ENCODE peak calls at places on chromosomes 4 and X, in five cellular contexts. One of them, this sample, is unnamed. For H3K4me1, the result is how much of the 10 kb centered on the place peaks cover.

GRCh38 chrX:66021758-66022741 is 17.8 kb downstream of the VSIG4 start:
- DNase-seq in IMR-90: no peak
- DNase-seq in H1: no peak
- DNase-seq in HepG2: no peak
- DNase-seq in K562: no peak
- DNase-seq in this sample: no peak

GRCh38 chr4:119627267-119628190 is 1.1 kb downstream of the PDE5A start:
- DNase-seq in IMR-90: peak
- DNase-seq in H1: peak
- DNase-seq in HepG2: no peak
- DNase-seq in K562: peak
- DNase-seq in this sample: peak

GRCh38 chrX:16042980-16043379 is 80.4 kb upstream of the GRPR start:
- DNase-seq in IMR-90: no peak
- DNase-seq in H1: no peak
- DNase-seq in HepG2: no peak
- DNase-seq in K562: no peak
- DNase-seq in this sample: no peak

GRCh38 chr4:112145820-112146813 is 863 bp downstream of the FAM241A start:
- DNase-seq in IMR-90: peak
- DNase-seq in H1: no peak
- DNase-seq in HepG2: no peak
- DNase-seq in K562: peak
- DNase-seq in this sample: peak

GRCh38 chrX:17860811-17861495 is at the start of gene RAI2:
- DNase-seq in IMR-90: no peak
- DNase-seq in H1: no peak
- DNase-seq in HepG2: no peak
- DNase-seq in K562: peak
- DNase-seq in this sample: no peak

GRCh38 chr4:83486457-83487129 is 1.7 kb upstream of the ABRAXAS1 start:
- DNase-seq in IMR-90: no peak
- DNase-seq in H1: no peak
- DNase-seq in HepG2: peak
- DNase-seq in K562: no peak
- DNase-seq in this sample: no peak

GRCh38 chrX:8724176-8724757 is 7.7 kb downstream of the ANOS1 start:
- DNase-seq in IMR-90: no peak
- DNase-seq in H1: no peak
- DNase-seq in HepG2: no peak
- DNase-seq in K562: no peak
- DNase-seq in this sample: peak

GRCh38 chrX:15645266-15645665 is 19.3 kb downstream of the CLTRN start:
- DNase-seq in IMR-90: no peak
- DNase-seq in H1: no peak
- DNase-seq in HepG2: no peak
- DNase-seq in K562: no peak
- DNase-seq in this sample: no peak

GRCh38 chrX:115030635-115031034 is 13.2 kb upstream of the IL13RA2 start:
- DNase-seq in IMR-90: no peak
- DNase-seq in H1: no peak
- DNase-seq in HepG2: no peak
- DNase-seq in K562: no peak
- DNase-seq in this sample: no peak

GRCh38 chr4:107893171-107894137 is 37.9 kb upstream of the CYP2U1 start:
- DNase-seq in IMR-90: peak
- DNase-seq in H1: no peak
- DNase-seq in HepG2: no peak
- DNase-seq in K562: no peak
- DNase-seq in this sample: no peak

GRCh38 chr4:158941321-158941720 is 161.6 kb upstream of the RAPGEF2 start:
- DNase-seq in IMR-90: no peak
- DNase-seq in H1: no peak
- DNase-seq in HepG2: no peak
- DNase-seq in K562: no peak
- DNase-seq in this sample: no peak

GRCh38 chrX:124223524-124223923 is 108.9 kb upstream of the TEX13D start:
- DNase-seq in IMR-90: no peak
- DNase-seq in H1: no peak
- DNase-seq in HepG2: no peak
- DNase-seq in K562: no peak
- DNase-seq in this sample: no peak

GRCh38 chr4:1104647-1105046 is 8.7 kb downstream of the RNF212 start:
- DNase-seq in IMR-90: no peak
- DNase-seq in H1: no peak
- DNase-seq in HepG2: no peak
- DNase-seq in K562: no peak
- DNase-seq in this sample: no peak

GRCh38 chrX:43744284-43744683 is 88.2 kb downstream of the MAOA start:
- DNase-seq in IMR-90: no peak
- DNase-seq in H1: no peak
- DNase-seq in HepG2: no peak
- DNase-seq in K562: no peak
- DNase-seq in this sample: no peak

GRCh38 chr4:142846729-142847606 is 867 bp upstream of the INPP4B start:
- DNase-seq in IMR-90: no peak
- DNase-seq in H1: no peak
- DNase-seq in HepG2: peak
- DNase-seq in K562: no peak
- DNase-seq in this sample: peak

GRCh38 chr4:20354120-20354519 is 102.4 kb downstream of the SLIT2 start:
- DNase-seq in IMR-90: no peak
- DNase-seq in H1: no peak
- DNase-seq in HepG2: no peak
- DNase-seq in K562: no peak
- DNase-seq in this sample: no peak

DNA sequence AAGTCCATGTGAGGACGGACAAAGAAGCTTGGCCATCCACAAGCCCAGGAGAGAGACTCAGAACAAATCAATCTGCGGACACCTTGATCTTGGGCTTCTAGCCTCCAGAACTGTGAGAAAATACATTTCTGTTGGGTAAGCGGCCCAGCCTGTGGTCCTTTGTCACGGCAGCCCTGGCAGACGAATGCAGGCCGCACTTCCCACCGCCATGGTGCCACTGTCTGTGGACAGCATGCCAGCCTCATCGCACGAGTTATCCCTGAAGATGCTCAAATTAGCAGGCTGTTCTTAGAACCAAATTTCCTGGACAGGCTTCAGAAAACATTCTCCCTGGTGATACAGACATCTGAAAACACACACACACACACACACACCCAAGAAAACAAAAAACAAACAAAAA is 343.5 kb upstream of the GATB start:
- DNase-seq in IMR-90: no peak
- DNase-seq in H1: no peak
- DNase-seq in HepG2: no peak
- DNase-seq in K562: no peak
- DNase-seq in this sample: no peak
- H3K4me1 ChIP-seq in IMR-90: under half
- H3K4me1 ChIP-seq in H1: under half
- H3K4me1 ChIP-seq in HepG2: under half
- H3K4me1 ChIP-seq in K562: under half
- H3K4me1 ChIP-seq in this sample: half or more

GRCh38 chr4:168541608-168541953 is 44.7 kb downstream of the PALLD start:
- DNase-seq in IMR-90: peak
- DNase-seq in H1: no peak
- DNase-seq in HepG2: no peak
- DNase-seq in K562: no peak
- DNase-seq in this sample: no peak
- TF ChIP-seq USF2 in IMR-90: no peak
- TF ChIP-seq USF2 in H1: no peak
- TF ChIP-seq USF2 in HepG2: no peak
- TF ChIP-seq USF2 in K562: no peak
- TF ChIP-seq USF2 in this sample: no peak

GRCh38 chr4:6938237-6938636 is 28.6 kb downstream of the TBC1D14 start:
- DNase-seq in IMR-90: no peak
- DNase-seq in H1: no peak
- DNase-seq in HepG2: no peak
- DNase-seq in K562: no peak
- DNase-seq in this sample: no peak

GRCh38 chr4:6941796-6942195 is 32.2 kb downstream of the TBC1D14 start:
- DNase-seq in IMR-90: no peak
- DNase-seq in H1: no peak
- DNase-seq in HepG2: no peak
- DNase-seq in K562: no peak
- DNase-seq in this sample: no peak

GRCh38 chr4:6938758-6939201 is 29.2 kb downstream of the TBC1D14 start:
- DNase-seq in IMR-90: no peak
- DNase-seq in H1: no peak
- DNase-seq in HepG2: no peak
- DNase-seq in K562: no peak
- DNase-seq in this sample: no peak

GRCh38 chr4:6940744-6941137 is 31.1 kb downstream of the TBC1D14 start:
- DNase-seq in IMR-90: no peak
- DNase-seq in H1: no peak
- DNase-seq in HepG2: no peak
- DNase-seq in K562: no peak
- DNase-seq in this sample: no peak

GRCh38 chr4:6939761-6940743 is 30.4 kb downstream of the TBC1D14 start:
- DNase-seq in IMR-90: no peak
- DNase-seq in H1: no peak
- DNase-seq in HepG2: no peak
- DNase-seq in K562: peak
- DNase-seq in this sample: no peak
- H3K4me1 ChIP-seq in IMR-90: under half
- H3K4me1 ChIP-seq in H1: half or more
- H3K4me1 ChIP-seq in HepG2: half or more
- H3K4me1 ChIP-seq in K562: under half
- H3K4me1 ChIP-seq in this sample: under half

DNA sequence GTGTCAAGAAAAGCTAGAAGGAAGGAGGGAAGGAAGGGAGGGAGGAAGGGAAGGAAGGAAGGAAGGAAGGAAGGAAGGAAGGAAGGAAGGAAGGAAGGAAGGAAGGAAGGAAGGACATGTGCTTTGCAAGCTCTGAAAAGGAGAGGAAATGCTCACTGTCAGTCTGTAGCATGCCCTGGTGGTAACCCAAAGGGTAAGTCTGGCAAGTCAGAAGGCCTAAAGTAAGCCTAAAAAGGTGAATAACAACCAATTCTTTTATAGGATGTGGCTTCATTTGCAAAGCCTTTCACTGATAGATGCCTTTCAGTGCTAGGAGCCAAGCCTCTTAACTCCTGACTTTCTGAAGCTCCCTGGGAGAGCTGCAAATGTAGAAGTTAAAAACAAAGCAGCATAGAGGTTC is 542.6 kb downstream of the CFAP47 start:
- DNase-seq in IMR-90: no peak
- DNase-seq in H1: no peak
- DNase-seq in HepG2: no peak
- DNase-seq in K562: no peak
- DNase-seq in this sample: no peak
- TF ChIP-seq USF2 in IMR-90: no peak
- TF ChIP-seq USF2 in H1: no peak
- TF ChIP-seq USF2 in HepG2: no peak
- TF ChIP-seq USF2 in K562: no peak
- TF ChIP-seq USF2 in this sample: no peak

GRCh38 chr4:139887962-139888735 is 222.5 kb downstream of the MGST2 start:
- DNase-seq in IMR-90: no peak
- DNase-seq in H1: no peak
- DNase-seq in HepG2: no peak
- DNase-seq in K562: no peak
- DNase-seq in this sample: no peak
- H3K4me1 ChIP-seq in IMR-90: under half
- H3K4me1 ChIP-seq in H1: under half
- H3K4me1 ChIP-seq in HepG2: under half
- H3K4me1 ChIP-seq in K562: under half
- H3K4me1 ChIP-seq in this sample: under half

This sample was measured in A549.